ENCODE peak calls at places on chromosomes 1 and 21, in seven cellular contexts. I is heart left ventricle, H is breast epithelium, P is ovary, K is tibial nerve, Y is body of pancreas, Q is testis. V is an unnamed sample.

GRCh38 chr21:35172231-35172630 is 123.1 kb upstream of the RUNX1 start:
- DNase-seq in I (no peak), H (no peak), P (no peak), K (no peak), Y (no peak), Q (no peak), V (no peak)

GRCh38 chr1:151547119-151547899 is 7.2 kb downstream of the TUFT1 start:
- DNase-seq in I (peak; percentile 46), H (peak; percentile 93), P (peak; percentile 66), K (no peak), Y (peak; percentile 82), Q (peak; percentile 37), V (peak; percentile 91)

GRCh38 chr1:106978477-106979322 is 77.8 kb upstream of the PRMT6 start:
- DNase-seq in I (no peak), H (no peak), P (no peak), K (no peak), Y (no peak), Q (no peak), V (no peak)

GRCh38 chr1:95467036-95467435 is 233.0 kb downstream of the RWDD3 start:
- DNase-seq in I (no peak), H (no peak), P (no peak), K (no peak), Y (no peak), Q (no peak), V (no peak)

GRCh38 chr1:37147906-37148305 is 113.6 kb upstream of the GRIK3 start:
- DNase-seq in I (no peak), H (no peak), P (no peak), K (no peak), Y (no peak), Q (no peak), V (no peak)

GRCh38 chr1:38005195-38006007 is at the start of gene FHL3:
- DNase-seq in I (peak; percentile 81), H (peak; percentile 56), P (peak; percentile 82), K (no peak), Y (peak; percentile 82), Q (peak; percentile 50), V (no peak)

GRCh38 chr1:218575079-218575478 is 229.9 kb downstream of the TGFB2 start:
- DNase-seq in I (no peak), H (no peak), P (no peak), K (no peak), Y (no peak), Q (no peak), V (no peak)

GRCh38 chr1:23436520-23437354 is 12.2 kb upstream of the TCEA3 start:
- DNase-seq in I (no peak), H (no peak), P (peak; percentile 69), K (no peak), Y (no peak), Q (peak; percentile 58), V (no peak)

GRCh38 chr1:54668567-54668966 is 27.0 kb downstream of the MROH7 start:
- DNase-seq in I (no peak), H (no peak), P (no peak), K (no peak), Y (no peak), Q (no peak), V (no peak)

GRCh38 chr1:170095976-170096725 is 21.7 kb upstream of the KIFAP3 start:
- DNase-seq in I (no peak), H (no peak), P (no peak), K (no peak), Y (no peak), Q (no peak), V (no peak)

GRCh38 chr1:107877092-107877491 is 87.9 kb downstream of the VAV3 start:
- DNase-seq in I (no peak), H (no peak), P (no peak), K (no peak), Y (no peak), Q (no peak), V (no peak)

GRCh38 chr1:207181838-207182237 is 77.8 kb downstream of the C4BPA start:
- DNase-seq in I (no peak), H (no peak), P (no peak), K (no peak), Y (no peak), Q (no peak), V (no peak)

GRCh38 chr1:53430256-53430655 is 28.9 kb upstream of the DMRTB1 start:
- DNase-seq in I (no peak), H (no peak), P (no peak), K (no peak), Y (no peak), Q (no peak), V (no peak)

GRCh38 chr1:53435151-53435550 is 24.0 kb upstream of the DMRTB1 start:
- DNase-seq in I (no peak), H (no peak), P (no peak), K (no peak), Y (no peak), Q (no peak), V (no peak)

GRCh38 chr1:53431725-53432306 is 27.4 kb upstream of the DMRTB1 start:
- DNase-seq in I (no peak), H (no peak), P (no peak), K (no peak), Y (no peak), Q (no peak), V (no peak)

GRCh38 chr1:53430779-53431178 is 28.4 kb upstream of the DMRTB1 start:
- DNase-seq in I (no peak), H (no peak), P (no peak), K (no peak), Y (no peak), Q (no peak), V (no peak)

DNA sequence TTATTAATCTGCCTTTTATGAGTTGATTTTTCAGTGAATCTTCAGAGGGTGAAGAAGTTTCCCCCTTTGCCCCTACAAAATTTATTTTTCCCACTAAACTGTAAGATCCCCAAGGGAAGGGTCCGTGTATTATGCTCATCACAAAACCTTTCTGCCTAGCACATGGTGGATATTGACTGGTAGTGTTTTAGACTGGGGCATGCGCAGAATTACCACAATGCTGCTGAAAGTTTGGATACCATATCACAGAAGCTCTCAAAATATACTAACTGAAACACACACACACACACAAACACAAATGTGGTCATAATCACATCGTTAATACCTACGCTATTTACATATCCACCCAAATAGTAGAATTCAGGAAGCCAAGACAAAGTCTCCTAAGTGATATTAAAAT is 28.0 kb upstream of the DMRTB1 start:
- DNase-seq in I (no peak), H (no peak), P (no peak), K (no peak), Y (no peak), Q (no peak), V (no peak)
- H3K4me3 ChIP-seq in I (no peak overlapping the region), H (no peak overlapping the region), P (no peak overlapping the region), K (no peak overlapping the region), Y (no peak overlapping the region), Q (no peak overlapping the region), V (no peak overlapping the region)

GRCh38 chr21:18294100-18294499 is 49.5 kb downstream of the CHODL start:
- DNase-seq in I (no peak), H (no peak), P (no peak), K (no peak), Y (no peak), Q (no peak), V (no peak)

GRCh38 chr21:18298228-18298627 is 53.6 kb downstream of the CHODL start:
- DNase-seq in I (no peak), H (no peak), P (no peak), K (no peak), Y (no peak), Q (peak; percentile 21), V (no peak)
- TF ChIP-seq POLR2A in I (no peak), H (no peak), P (no peak), K (no peak), Y (no peak), Q (no peak), V (no peak)

DNA sequence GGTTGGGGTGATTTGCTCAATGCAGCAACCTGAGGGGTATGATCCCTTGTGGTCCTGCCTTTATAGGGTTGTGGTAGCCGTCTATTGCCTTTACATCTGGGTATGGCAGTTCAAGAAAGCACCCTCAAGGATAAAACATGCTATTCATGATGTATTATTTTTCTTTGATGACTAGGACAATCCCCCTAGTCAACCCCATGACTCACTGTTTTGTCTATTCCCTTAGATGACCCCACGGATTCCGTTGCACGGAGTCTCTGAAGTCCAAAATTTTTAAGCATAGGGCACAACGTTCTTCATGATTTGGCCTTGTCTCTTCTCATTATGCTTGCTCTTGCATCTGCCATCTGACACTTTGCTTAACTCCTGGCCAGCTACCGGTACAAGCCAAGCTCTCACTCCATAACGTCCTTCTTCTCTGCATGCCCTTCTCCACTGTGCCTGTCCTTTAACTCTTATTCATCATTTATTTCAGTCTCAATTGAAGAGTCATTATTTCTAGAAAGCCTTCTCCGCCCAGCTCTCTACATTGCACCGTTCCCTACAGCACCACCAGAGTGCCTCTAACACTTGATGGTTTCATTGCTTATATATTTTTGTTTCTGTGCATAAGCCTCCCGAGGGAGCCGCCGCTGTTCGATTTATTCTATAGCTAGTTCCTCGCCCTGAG is 838 bp upstream of the DISP1 start:
- DNase-seq in I (no peak), H (no peak), P (no peak), K (no peak), Y (no peak), Q (peak; percentile 20), V (no peak)
- TF ChIP-seq CTCF in I (no peak), H (no peak), P (no peak), K (no peak), Y (no peak), Q (no peak), V (no peak)

DNA sequence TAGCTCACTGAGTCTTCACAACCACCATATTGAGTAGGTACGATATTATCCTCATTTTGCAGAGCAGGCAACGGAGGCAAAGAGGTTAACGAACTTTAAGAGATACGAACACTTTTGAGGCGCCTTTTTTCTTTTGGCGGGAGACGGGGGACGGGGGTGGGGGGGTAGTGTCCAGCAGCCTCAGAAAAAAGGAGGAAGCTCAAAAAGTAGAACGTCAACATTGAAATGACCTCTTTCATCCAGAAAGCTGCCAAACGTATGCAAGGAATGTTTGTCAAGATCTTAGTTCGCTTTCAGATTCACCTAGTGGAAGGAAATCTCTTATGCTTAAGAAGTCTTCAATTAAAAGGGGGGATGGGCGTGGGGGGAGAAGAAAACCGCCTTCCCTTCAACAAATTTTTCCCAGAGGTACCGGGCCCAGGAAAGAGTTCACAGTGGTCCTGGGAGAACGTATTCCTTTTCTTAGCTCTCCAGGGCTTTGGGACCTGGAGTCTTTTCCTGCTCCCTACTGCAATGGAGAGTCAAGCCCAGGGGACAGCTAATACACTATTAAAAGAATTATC is 1.1 kb upstream of the PCAT6 start:
- DNase-seq in I (no peak), H (no peak), P (no peak), K (no peak), Y (no peak), Q (no peak), V (no peak)
- H3K4me3 ChIP-seq in I (peak overlapping the region; percentile 86), H (no peak overlapping the region), P (no peak overlapping the region), K (no peak overlapping the region), Y (no peak overlapping the region), Q (peak overlapping the region; percentile 79), V (no peak overlapping the region)

GRCh38 chr1:164006621-164007020 is 552.4 kb upstream of the PBX1 start:
- DNase-seq in I (no peak), H (no peak), P (no peak), K (no peak), Y (no peak), Q (no peak), V (no peak)
- TF ChIP-seq POLR2A in I (no peak), H (no peak), P (no peak), K (no peak), Y (no peak), Q (no peak), V (no peak)

GRCh38 chr1:177185209-177185608 is 14.5 kb downstream of the BRINP2 start:
- DNase-seq in I (no peak), H (no peak), P (no peak), K (no peak), Y (no peak), Q (peak; percentile 37), V (no peak)
- TF ChIP-seq CTCF in I (no peak), H (no peak), P (no peak), K (no peak), Y (peak; percentile 52), Q (peak; percentile 64), V (no peak)

GRCh38 chr1:32182060-32182459 is 2.6 kb downstream of the TXLNA start:
- DNase-seq in I (no peak), H (no peak), P (no peak), K (no peak), Y (no peak), Q (no peak), V (no peak)
- H3K4me3 ChIP-seq in I (no peak overlapping the region), H (no peak overlapping the region), P (no peak overlapping the region), K (no peak overlapping the region), Y (no peak overlapping the region), Q (no peak overlapping the region), V (no peak overlapping the region)